ENCODE peak calls at places on chromosome 1, in six cellular contexts. K is HCT116, S is K562, E is GM12878, C is H1, N is endothelial cell of umbilical vein. Z is an unnamed sample.

GRCh38 chr1:206854401-206855129 is 10.9 kb upstream of the IL20 start:
- DNase-seq in K (no peak), S (no peak), E (no peak), C (no peak), N (no peak), Z (no peak)

GRCh38 chr1:174828264-174828663 is 171.5 kb upstream of the CACYBP start:
- DNase-seq in K (no peak), S (no peak), E (no peak), C (no peak), N (no peak), Z (no peak)

GRCh38 chr1:205272541-205272940 is 44.8 kb downstream of the TMCC2 start:
- DNase-seq in K (no peak), S (no peak), E (no peak), C (no peak), N (no peak), Z (no peak)

GRCh38 chr1:225454733-225455132 is 26.9 kb upstream of the LBR start:
- DNase-seq in K (peak; percentile 62), S (peak; percentile 53), E (no peak), C (no peak), N (peak; percentile 75), Z (no peak)

GRCh38 chr1:92230736-92231135 is 13.0 kb downstream of the C1orf146 start:
- DNase-seq in K (no peak), S (no peak), E (no peak), C (no peak), N (no peak), Z (no peak)

GRCh38 chr1:218785928-218786327 is 387.8 kb upstream of the LYPLAL1 start:
- DNase-seq in K (no peak), S (no peak), E (no peak), C (no peak), N (peak; percentile 67), Z (no peak)

GRCh38 chr1:11796036-11796828 is 9.5 kb downstream of the MTHFR start:
- DNase-seq in K (no peak), S (peak; percentile 66), E (no peak), C (no peak), N (peak; percentile 58), Z (no peak)

GRCh38 chr1:11283148-11283547 is 10.2 kb downstream of the UBIAD1 start:
- DNase-seq in K (no peak), S (no peak), E (no peak), C (no peak), N (no peak), Z (no peak)

GRCh38 chr1:11858968-11859871 is 475 bp upstream of the NPPB start:
- DNase-seq in K (no peak), S (peak; percentile 96), E (no peak), C (peak; percentile 94), N (peak; percentile 61), Z (no peak)

GRCh38 chr1:161131721-161132409 is 602 bp downstream of the DEDD start:
- DNase-seq in K (no peak), S (no peak), E (no peak), C (no peak), N (peak; percentile 31), Z (no peak)

GRCh38 chr1:49346767-49347349 is 570.2 kb upstream of the BEND5 start:
- DNase-seq in K (no peak), S (no peak), E (no peak), C (no peak), N (no peak), Z (no peak)

GRCh38 chr1:151167116-151167515 is 1.2 kb downstream of the SCNM1 start:
- DNase-seq in K (no peak), S (no peak), E (no peak), C (no peak), N (no peak), Z (no peak)

GRCh38 chr1:47809301-47810084 is 187.7 kb downstream of the TRABD2B start:
- DNase-seq in K (no peak), S (no peak), E (no peak), C (no peak), N (no peak), Z (no peak)

GRCh38 chr1:213512316-213512715 is 461.3 kb downstream of the RPS6KC1 start:
- DNase-seq in K (no peak), S (no peak), E (no peak), C (no peak), N (no peak), Z (no peak)

GRCh38 chr1:10494754-10495474 is 20.2 kb downstream of the PEX14 start:
- DNase-seq in K (no peak), S (peak; percentile 85), E (peak; percentile 88), C (peak; percentile 98), N (peak; percentile 59), Z (no peak)

GRCh38 chr1:151416231-151416630 is 16.9 kb downstream of the PSMB4 start:
- DNase-seq in K (no peak), S (no peak), E (no peak), C (peak; percentile 29), N (no peak), Z (no peak)

GRCh38 chr1:192904438-192904895 is 95.6 kb downstream of the RGS2 start:
- DNase-seq in K (no peak), S (no peak), E (no peak), C (no peak), N (peak; percentile 38), Z (no peak)

GRCh38 chr1:67605209-67605780 is 79.7 kb upstream of the GADD45A start:
- DNase-seq in K (no peak), S (no peak), E (no peak), C (no peak), N (no peak), Z (no peak)

GRCh38 chr1:111754964-111755320 is 759 bp upstream of the DDX20 start:
- DNase-seq in K (no peak), S (peak; percentile 56), E (no peak), C (no peak), N (no peak), Z (peak; percentile 8)

GRCh38 chr1:176440176-176440575 is 22.8 kb upstream of the PAPPA2 start:
- DNase-seq in K (no peak), S (no peak), E (no peak), C (no peak), N (no peak), Z (no peak)

GRCh38 chr1:176436251-176436650 is 26.7 kb upstream of the PAPPA2 start:
- DNase-seq in K (no peak), S (no peak), E (no peak), C (no peak), N (no peak), Z (no peak)

GRCh38 chr1:176434200-176434599 is 28.8 kb upstream of the PAPPA2 start:
- DNase-seq in K (no peak), S (no peak), E (no peak), C (no peak), N (no peak), Z (no peak)
- H3K9ac ChIP-seq in K (no peak overlapping the region), S (no peak overlapping the region), E (no peak overlapping the region), C (no peak overlapping the region), N (no peak overlapping the region), Z (no peak overlapping the region)

DNA sequence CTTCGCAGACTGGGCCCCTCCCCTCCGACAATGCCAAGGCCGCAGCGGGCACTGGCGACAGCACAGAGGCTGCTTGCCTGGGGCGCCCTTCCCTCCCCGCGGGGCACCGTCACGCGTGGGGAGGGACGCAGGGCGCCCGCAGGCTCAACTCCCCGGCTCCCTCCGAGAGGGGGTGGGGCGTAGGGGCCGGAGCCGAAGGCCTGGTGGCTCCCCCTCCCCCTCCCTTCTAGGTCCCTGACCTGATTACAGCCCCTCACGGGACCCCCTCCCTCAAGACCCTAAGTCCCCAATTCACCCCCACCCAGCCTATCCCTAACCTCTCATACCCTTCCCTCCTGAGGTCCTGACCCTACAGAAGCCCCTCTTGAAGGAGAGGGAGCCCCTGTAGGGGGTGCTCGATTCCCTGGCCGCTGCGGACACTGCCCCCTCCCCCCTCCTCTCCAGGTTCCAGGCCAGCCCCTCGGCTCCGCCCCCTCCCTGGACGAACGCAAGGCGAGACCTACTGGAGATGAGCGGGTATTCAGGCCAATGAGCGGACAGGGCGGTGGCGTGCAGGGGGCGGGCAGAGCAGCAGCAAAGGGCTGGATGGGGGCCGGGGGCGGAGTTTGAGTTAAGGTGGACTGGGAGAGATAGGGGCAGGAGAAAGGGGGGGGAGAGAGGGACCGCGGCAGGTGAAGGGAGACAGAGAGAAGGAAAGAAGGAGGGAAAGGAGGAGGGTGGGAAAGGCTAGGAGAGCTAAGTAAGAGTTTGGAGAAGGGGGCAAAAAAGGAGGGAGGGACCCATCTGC is 721 bp upstream of the ZBTB7B start:
- DNase-seq in K (peak; percentile 99), S (peak; percentile 90), E (peak; percentile 94), C (peak; percentile 99), N (peak; percentile 99), Z (peak; percentile 82)
- TF ChIP-seq EZH2 in K (no peak), S (no peak), E (no peak), C (no peak), N (no peak), Z (no peak)

GRCh38 chr1:27429029-27429425 is 36.6 kb downstream of the GPR3 start:
- DNase-seq in K (no peak), S (no peak), E (no peak), C (no peak), N (no peak), Z (no peak)

GRCh38 chr1:27428316-27429028 is 36.0 kb downstream of the GPR3 start:
- DNase-seq in K (no peak), S (peak; percentile 42), E (no peak), C (no peak), N (peak; percentile 87), Z (no peak)

GRCh38 chr1:27423701-27424100 is 31.3 kb downstream of the GPR3 start:
- DNase-seq in K (no peak), S (no peak), E (no peak), C (no peak), N (no peak), Z (no peak)

GRCh38 chr1:27427836-27428315 is 35.5 kb downstream of the GPR3 start:
- DNase-seq in K (no peak), S (no peak), E (no peak), C (no peak), N (no peak), Z (no peak)

DNA sequence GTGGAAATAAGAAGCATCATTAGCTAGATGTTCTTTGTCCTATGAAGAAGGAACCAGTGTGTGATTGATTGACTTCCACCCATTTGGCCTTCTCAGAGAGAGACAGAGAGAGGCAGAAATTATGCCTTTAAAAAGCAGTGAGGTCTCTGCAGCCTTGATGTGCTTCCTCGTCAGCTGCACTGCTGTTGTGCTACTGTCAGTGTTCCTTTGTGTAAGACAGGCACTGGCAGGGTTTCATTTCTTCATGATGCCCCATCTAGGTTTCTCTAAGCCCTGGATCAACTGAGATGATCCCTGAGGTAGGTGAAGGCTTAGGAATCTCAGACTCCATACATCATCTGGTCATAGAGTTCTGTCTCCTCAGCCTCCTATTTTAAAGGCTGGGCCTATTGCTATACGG is 34.9 kb downstream of the GPR3 start:
- DNase-seq in K (no peak), S (no peak), E (no peak), C (no peak), N (no peak), Z (no peak)
- TF ChIP-seq POLR2AphosphoS5 in K (no peak), S (no peak), E (no peak), C (no peak), N (no peak), Z (no peak)

GRCh38 chr1:208238710-208239517 is 5.3 kb downstream of the PLXNA2 start:
- DNase-seq in K (peak; percentile 7), S (peak; percentile 71), E (no peak), C (no peak), N (peak; percentile 76), Z (no peak)

GRCh38 chr1:208235356-208235982 is 8.7 kb downstream of the PLXNA2 start:
- DNase-seq in K (no peak), S (peak; percentile 54), E (no peak), C (no peak), N (no peak), Z (no peak)

GRCh38 chr1:208235983-208236761 is 8.0 kb downstream of the PLXNA2 start:
- DNase-seq in K (no peak), S (peak; percentile 82), E (no peak), C (no peak), N (peak; percentile 87), Z (no peak)

GRCh38 chr1:208239518-208240381 is 4.4 kb downstream of the PLXNA2 start:
- DNase-seq in K (no peak), S (no peak), E (no peak), C (no peak), N (peak; percentile 35), Z (no peak)

GRCh38 chr1:208237241-208237640 is 6.9 kb downstream of the PLXNA2 start:
- DNase-seq in K (no peak), S (no peak), E (no peak), C (no peak), N (peak; percentile 66), Z (no peak)
- H3K9ac ChIP-seq in K (no peak overlapping the region), S (no peak overlapping the region), E (no peak overlapping the region), C (no peak overlapping the region), N (peak overlapping the region; percentile 97), Z (no peak overlapping the region)

Z was measured in SK-N-MC.